ENCODE peak calls at places on chromosomes 7 and 10, in five cellular contexts. X is A549, L is right lobe of liver, I is endothelial cell of umbilical vein, P is stomach. R is an unnamed sample.

GRCh38 chr7:131336956-131337355 is 9.3 kb downstream of the MKLN1 start:
- DNase-seq in X (peak; percentile 60), P (no peak), I (no peak), L (no peak), R (no peak)

GRCh38 chr10:121373411-121373810 is 224.8 kb downstream of the FGFR2 start:
- DNase-seq in L (no peak), I (no peak), X (no peak), P (no peak), R (no peak)

GRCh38 chr10:46097576-46098317 is 51.7 kb upstream of the MSMB start:
- DNase-seq in P (no peak), X (no peak), L (no peak), I (no peak), R (peak; percentile 93)

GRCh38 chr7:74176555-74176954 is 2.4 kb downstream of the EIF4H start:
- DNase-seq in L (no peak), X (no peak), P (no peak), I (peak; percentile 43), R (no peak)

GRCh38 chr7:50155755-50156154 is 62.7 kb upstream of the ZPBP start:
- DNase-seq in L (no peak), X (no peak), I (no peak), P (no peak), R (no peak)

GRCh38 chr7:815284-816216 is 16.7 kb upstream of the SUN1 start:
- DNase-seq in I (peak; percentile 20), X (peak; percentile 48), P (no peak), L (no peak), R (no peak)

GRCh38 chr7:10677211-10677610 is 296.5 kb upstream of the PHF14 start:
- DNase-seq in L (no peak), P (no peak), I (no peak), X (no peak), R (no peak)

GRCh38 chr7:126700807-126701604 is 551.7 kb downstream of the GRM8 start:
- DNase-seq in L (no peak), P (no peak), I (peak; percentile 98), X (peak; percentile 82), R (no peak)

GRCh38 chr7:151705744-151706567 is 171.0 kb downstream of the PRKAG2 start:
- DNase-seq in X (peak; percentile 61), I (peak; percentile 60), L (peak; percentile 45), P (no peak), R (no peak)

GRCh38 chr10:111822661-111823060 is 360.9 kb downstream of the GPAM start:
- DNase-seq in I (no peak), X (no peak), P (no peak), L (no peak), R (no peak)

GRCh38 chr7:95482398-95482797 is 3.3 kb upstream of the ASB4 start:
- DNase-seq in I (no peak), P (no peak), X (no peak), L (no peak), R (no peak)

GRCh38 chr7:137937202-137937560 is 64.7 kb downstream of the CREB3L2 start:
- DNase-seq in X (no peak), P (no peak), I (no peak), L (no peak), R (no peak)

GRCh38 chr7:45267262-45267661 is 109.7 kb downstream of the RAMP3 start:
- DNase-seq in L (no peak), I (no peak), X (no peak), P (no peak), R (no peak)

GRCh38 chr7:22255834-22256233 is 101.1 kb downstream of the RAPGEF5 start:
- DNase-seq in X (no peak), P (peak; percentile 62), I (no peak), L (no peak), R (no peak)

DNA sequence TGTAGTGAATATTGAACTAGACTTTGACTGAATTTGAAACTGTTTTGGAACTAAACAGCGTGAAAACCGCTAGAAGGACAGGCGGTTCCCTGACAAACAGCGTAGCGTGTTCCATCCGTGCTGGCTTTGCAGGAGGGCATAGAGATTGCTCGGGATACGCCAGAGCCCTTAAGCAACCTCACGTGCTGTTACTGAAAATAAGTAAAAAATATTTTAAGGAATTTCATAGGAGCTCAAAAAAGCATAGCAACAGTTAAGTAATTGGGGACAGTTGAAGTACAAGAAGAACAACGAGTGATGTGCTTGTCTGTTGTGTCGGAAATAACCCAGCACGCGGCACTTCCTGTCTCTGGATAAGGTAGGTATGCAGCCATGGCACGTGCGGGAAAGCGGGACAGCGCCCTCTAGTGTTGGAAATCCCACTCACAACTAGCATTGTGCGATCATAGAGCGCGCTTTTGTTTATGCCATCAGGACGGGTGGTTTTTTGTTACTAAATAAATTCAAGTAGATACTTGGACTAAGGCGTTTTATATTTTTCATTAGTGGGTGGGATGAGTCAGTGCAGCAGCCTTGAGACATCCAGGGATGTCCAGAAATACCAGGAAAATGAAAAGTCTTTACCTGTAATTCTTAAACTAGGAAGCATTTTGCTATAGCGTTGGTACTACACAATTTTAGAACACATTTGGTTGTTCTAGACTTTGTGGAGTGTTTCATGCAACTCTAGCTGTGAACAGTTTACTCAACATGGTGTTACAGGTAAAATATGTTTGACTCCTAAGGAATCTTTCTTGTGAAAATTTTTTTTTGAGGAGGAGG is 50.4 kb downstream of the DNAJB6 start:
- DNase-seq in L (peak; percentile 80), X (peak; percentile 85), P (peak; percentile 86), I (peak; percentile 84), R (no peak)
- TF ChIP-seq POLR2A in L (no peak), X (no peak), P (no peak), I (no peak), R (no peak)

GRCh38 chr10:31706921-31707571 is 221.6 kb downstream of the ARHGAP12 start:
- DNase-seq in I (peak; percentile 28), L (no peak), P (no peak), X (no peak), R (no peak)

GRCh38 chr10:31706464-31706863 is 222.2 kb downstream of the ARHGAP12 start:
- DNase-seq in P (no peak), L (no peak), I (peak; percentile 19), X (no peak), R (no peak)

GRCh38 chr10:31708513-31708912 is 220.1 kb downstream of the ARHGAP12 start:
- DNase-seq in L (no peak), X (no peak), P (no peak), I (peak; percentile 62), R (no peak)

GRCh38 chr10:31709028-31709427 is 219.6 kb downstream of the ARHGAP12 start:
- DNase-seq in L (no peak), I (peak; percentile 60), P (no peak), X (no peak), R (no peak)

DNA sequence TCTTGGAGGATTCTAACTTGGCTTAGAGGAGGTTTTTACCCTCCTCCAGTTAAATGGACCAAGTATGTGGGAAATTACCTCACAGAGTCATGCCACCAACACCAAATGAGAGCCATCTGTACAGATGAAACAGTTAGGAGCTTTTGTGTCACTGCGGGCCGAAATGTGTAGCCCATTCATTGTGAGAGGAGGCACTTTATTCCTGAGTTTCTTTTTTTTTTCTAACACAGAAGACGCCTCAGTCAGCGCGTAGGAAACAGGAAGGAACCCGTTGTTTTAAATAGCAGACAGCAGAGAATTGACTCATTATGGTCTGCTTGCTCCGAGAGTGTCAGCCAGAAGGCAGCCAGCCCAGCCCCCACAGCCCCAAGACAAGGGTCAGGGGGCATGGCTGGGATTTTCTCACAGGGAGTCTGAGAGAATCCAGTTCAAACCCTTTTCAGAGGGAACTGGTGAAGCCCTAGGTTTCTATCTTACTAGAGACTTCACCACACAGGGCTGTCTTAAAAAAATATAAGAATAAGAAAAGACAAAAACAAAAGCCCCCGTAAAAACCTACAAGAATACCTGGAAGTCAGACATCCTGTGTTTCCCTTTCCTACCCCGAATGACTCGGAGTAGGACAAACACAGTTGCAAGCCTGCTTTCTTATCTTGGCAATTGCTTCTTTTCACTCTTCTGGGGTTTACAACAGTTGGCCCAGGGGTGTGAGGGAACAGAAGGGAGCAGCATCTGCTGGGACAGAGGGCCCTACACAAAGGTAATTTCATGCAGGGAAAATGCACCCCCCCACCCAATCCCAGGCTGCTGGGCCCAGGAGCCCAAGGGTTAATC is 220.8 kb downstream of the ARHGAP12 start:
- DNase-seq in P (no peak), X (no peak), L (peak; percentile 63), I (peak; percentile 96), R (no peak)
- H3K27ac ChIP-seq in P (peak overlapping the region; percentile 84), X (no peak overlapping the region), L (peak overlapping the region; percentile 63), I (peak overlapping the region; percentile 98), R (peak overlapping the region; percentile 79)

GRCh38 chr10:100803481-100803880 is 58.1 kb downstream of the PAX2 start:
- DNase-seq in P (no peak), X (no peak), L (no peak), I (no peak), R (no peak)
- TF ChIP-seq POLR2A in P (no peak), X (no peak), L (no peak), I (no peak), R (no peak)

GRCh38 chr7:130270947-130271790 is 4.5 kb downstream of the CPA2 start:
- DNase-seq in L (no peak), P (no peak), X (no peak), I (no peak), R (peak; percentile 65)
- H3K27ac ChIP-seq in L (no peak overlapping the region), P (no peak overlapping the region), X (no peak overlapping the region), I (no peak overlapping the region), R (no peak overlapping the region)

DNA sequence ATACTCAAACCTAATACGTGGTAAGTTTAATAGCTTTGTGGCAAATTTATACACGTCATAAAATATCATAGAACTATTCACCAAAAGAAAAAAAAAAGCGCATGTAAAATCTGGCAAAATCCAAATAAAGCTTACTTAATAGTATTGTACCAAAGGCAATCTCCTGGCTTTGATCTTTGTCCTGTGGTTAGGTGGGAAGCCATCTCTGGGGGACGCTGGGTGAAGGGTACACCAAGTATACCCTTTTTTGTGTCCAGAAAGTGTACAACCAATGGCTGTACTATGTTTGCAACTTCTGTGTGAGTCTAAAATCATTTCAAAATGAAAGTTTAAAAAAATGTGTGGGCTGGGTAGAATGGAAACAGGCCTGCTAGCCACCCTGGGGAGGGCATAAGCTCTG is 47.6 kb upstream of the ENO4 start:
- DNase-seq in P (no peak), I (no peak), X (no peak), L (no peak), R (no peak)
- TF ChIP-seq POLR2A in P (no peak), I (no peak), X (no peak), L (no peak), R (no peak)

R was measured in vagina.